ENCODE peak calls at places on chromosomes 12 and 14, in ten cellular contexts. Y is Jurkat, Clone E6-1; J is HCT116; F is IMR-90; W is stimulated activated CD8-positive, alpha-beta memory T cell treated with anti-CD3 and anti-CD28 coated beads, Interleukin-15, amount 100 ng/mL, for 1 hour; U is A172; G is SHP77 treated with DMSO at 0.1 percent for 48 hours; A is RPMI7951; Q is NCI-H774; N is WTC11. D is an unnamed sample.

GRCh38 chr14:24921903-24922302 is 128.0 kb downstream of the STXBP6 start:
- DNase-seq in A (peak; percentile 51), N (no peak), G (no peak), F (peak; percentile 60), W (no peak), J (no peak), Q (no peak), U (peak; percentile 2), Y (no peak), D (no peak)

GRCh38 chr12:50620050-50620974 is 115.5 kb downstream of the DIP2B start:
- DNase-seq in Y (peak; percentile 76), J (no peak), N (no peak), A (peak; percentile 84), F (peak; percentile 95), G (no peak), U (peak; percentile 83), W (no peak), Q (peak; percentile 47), D (no peak)

GRCh38 chr12:101743724-101744472 is 4.6 kb upstream of the SYCP3 start:
- DNase-seq in U (no peak), A (no peak), Q (no peak), Y (peak; percentile 37), J (no peak), N (no peak), G (no peak), W (no peak), F (no peak), D (peak; percentile 4)

GRCh38 chr12:58105225-58106119 is 164.1 kb downstream of the ATP23 start:
- DNase-seq in U (no peak), F (peak; percentile 7), G (no peak), Q (no peak), A (peak; percentile 18), N (no peak), W (no peak), J (no peak), Y (no peak), D (no peak)

GRCh38 chr12:83468988-83469908 is 782.5 kb downstream of the TMTC2 start:
- DNase-seq in Y (no peak), G (no peak), J (no peak), F (no peak), A (no peak), N (no peak), Q (no peak), U (no peak), W (no peak), D (no peak)

GRCh38 chr12:49293056-49293956 is 1.6 kb upstream of the PRPH start:
- DNase-seq in Q (no peak), A (no peak), U (peak; percentile 61), Y (no peak), W (no peak), F (no peak), J (no peak), G (peak; percentile 79), N (peak; percentile 47), D (no peak)

GRCh38 chr12:69553626-69554248 is 31.5 kb upstream of the CCT2 start:
- DNase-seq in Y (peak; percentile 8), U (peak; percentile 48), Q (peak; percentile 25), A (peak; percentile 68), J (no peak), F (peak; percentile 72), N (no peak), G (no peak), W (no peak), D (no peak)

GRCh38 chr12:111361073-111361716 is 7.7 kb downstream of the PHETA1 start:
- DNase-seq in A (no peak), J (no peak), F (no peak), U (no peak), W (no peak), Q (no peak), N (no peak), Y (no peak), G (no peak), D (no peak)

GRCh38 chr12:12807970-12808702 is 5.0 kb upstream of the DDX47 start:
- DNase-seq in N (no peak), J (no peak), U (no peak), Q (peak; percentile 37), A (no peak), G (no peak), W (peak; percentile 21), F (peak; percentile 71), Y (peak; percentile 65), D (no peak)

GRCh38 chr12:2970744-2971143 is 11.5 kb downstream of the TEAD4 start:
- DNase-seq in J (no peak), W (no peak), U (no peak), Q (no peak), G (no peak), A (no peak), Y (no peak), N (no peak), F (no peak), D (no peak)

GRCh38 chr14:98974113-98974512 is 297.9 kb downstream of the BCL11B start:
- DNase-seq in U (no peak), Q (no peak), Y (no peak), N (no peak), A (no peak), F (no peak), J (no peak), G (no peak), W (no peak), D (no peak)

GRCh38 chr12:31226639-31227038 is 99.3 kb downstream of the SINHCAF start:
- DNase-seq in N (no peak), F (no peak), Q (no peak), W (no peak), G (peak; percentile 84), Y (no peak), J (no peak), U (no peak), A (no peak), D (no peak)

GRCh38 chr12:623865-624372 is 39.3 kb downstream of the NINJ2 start:
- DNase-seq in U (no peak), G (no peak), J (no peak), F (no peak), Q (no peak), N (no peak), A (no peak), Y (no peak), W (no peak), D (no peak)

GRCh38 chr14:30005114-30005698 is 77.6 kb upstream of the PRKD1 start:
- DNase-seq in W (no peak), J (no peak), U (peak; percentile 33), A (peak; percentile 44), Y (peak; percentile 32), F (peak; percentile 89), Q (peak; percentile 57), G (peak; percentile 73), N (no peak), D (peak; percentile 2)

GRCh38 chr12:89351489-89352241 is 636 bp downstream of the DUSP6 start:
- DNase-seq in F (peak; percentile 35), N (peak; percentile 37), G (no peak), U (no peak), Q (peak; percentile 59), W (no peak), Y (no peak), J (no peak), A (peak; percentile 29), D (no peak)

GRCh38 chr12:84508325-84508861 is 404.2 kb downstream of the SLC6A15 start:
- DNase-seq in W (no peak), Y (no peak), Q (no peak), F (peak; percentile 75), N (no peak), U (peak; percentile 85), G (peak; percentile 68), J (peak; percentile 57), A (peak; percentile 46), D (no peak)

GRCh38 chr12:47867496-47867941 is 37.3 kb downstream of the VDR start:
- DNase-seq in W (no peak), A (peak; percentile 84), F (peak; percentile 96), Y (no peak), G (no peak), U (peak; percentile 62), J (no peak), N (no peak), Q (no peak), D (no peak)